ENCODE peak calls at places on chromosome 1, in seven cellular contexts. J is thoracic aorta, B is astrocyte of the cerebellum, P is astrocyte of the hippocampus, H is cardiac fibroblast, O is DMS153, U is Daoy. T is an unnamed sample.

GRCh38 chr1:94522304-94522703 is 19.3 kb downstream of the F3 start:
- DNase-seq in P (peak; percentile 74), H (peak; percentile 83), O (peak; percentile 63), B (peak; percentile 66), U (peak; percentile 69), J (no peak), T (no peak)

GRCh38 chr1:151946366-151946764 is 37.1 kb upstream of the THEM4 start:
- DNase-seq in P (no peak), J (no peak), O (peak; percentile 37), H (no peak), U (peak; percentile 63), B (no peak), T (no peak)

GRCh38 chr1:25647106-25647505 is 30.5 kb downstream of the MAN1C1 start:
- DNase-seq in U (no peak), H (no peak), J (no peak), B (no peak), O (no peak), P (no peak), T (no peak)

GRCh38 chr1:185401019-185401418 is 84.0 kb upstream of the IVNS1ABP start:
- DNase-seq in H (no peak), O (no peak), J (no peak), P (peak; percentile 88), U (peak; percentile 76), B (peak; percentile 87), T (no peak)

GRCh38 chr1:233651563-233652233 is 37.8 kb downstream of the KCNK1 start:
- DNase-seq in H (no peak), J (no peak), U (no peak), P (no peak), O (no peak), B (no peak), T (no peak)

GRCh38 chr1:235253219-235253640 is 74.7 kb downstream of the ARID4B start:
- DNase-seq in P (peak; percentile 81), O (peak; percentile 16), U (peak; percentile 61), B (peak; percentile 67), H (peak; percentile 80), J (no peak), T (peak; percentile 54)

GRCh38 chr1:234533034-234533571 is 54.1 kb upstream of the TARBP1 start:
- DNase-seq in O (no peak), H (peak; percentile 97), B (peak; percentile 69), P (peak; percentile 86), U (peak; percentile 86), J (peak; percentile 23), T (no peak)

GRCh38 chr1:29397256-29397590 is 160.9 kb downstream of the PTPRU start:
- DNase-seq in O (no peak), U (no peak), H (no peak), B (no peak), P (no peak), J (no peak), T (no peak)

GRCh38 chr1:173444757-173445156 is 32.4 kb upstream of the PRDX6 start:
- DNase-seq in H (no peak), P (no peak), J (no peak), U (no peak), O (no peak), B (no peak), T (no peak)

GRCh38 chr1:193558491-193559028 is 372.1 kb upstream of the B3GALT2 start:
- DNase-seq in P (peak; percentile 86), B (peak; percentile 93), U (peak; percentile 58), H (peak; percentile 87), O (no peak), J (no peak), T (no peak)

GRCh38 chr1:13699936-13700520 is at the start of gene PRDM2:
- DNase-seq in P (peak; percentile 82), U (peak; percentile 62), J (no peak), O (no peak), H (peak; percentile 53), B (no peak), T (peak; percentile 4)

GRCh38 chr1:171623651-171624331 is 1.7 kb downstream of the MYOCOS start:
- DNase-seq in H (no peak), J (no peak), U (no peak), B (no peak), P (no peak), O (no peak), T (no peak)

GRCh38 chr1:22259581-22260282 is 116.8 kb upstream of the WNT4 start:
- DNase-seq in P (no peak), O (peak; percentile 64), B (no peak), J (no peak), H (peak; percentile 15), U (peak; percentile 45), T (peak; percentile 95)

GRCh38 chr1:160018900-160019299 is 12.9 kb downstream of the PIGM start:
- DNase-seq in H (peak; percentile 34), U (peak; percentile 51), B (no peak), O (no peak), J (no peak), P (peak; percentile 64), T (no peak)

GRCh38 chr1:212683357-212683722 is 16.3 kb downstream of the BATF3 start:
- DNase-seq in P (no peak), B (no peak), J (no peak), U (peak; percentile 14), H (no peak), O (no peak), T (no peak)

GRCh38 chr1:2601721-2602303 is 15.2 kb downstream of the PRXL2B start:
- DNase-seq in B (no peak), O (no peak), J (no peak), H (no peak), P (no peak), U (no peak), T (no peak)

GRCh38 chr1:84489766-84490165 is 10.7 kb downstream of the RPF1 start:
- DNase-seq in B (no peak), U (no peak), J (no peak), P (no peak), H (no peak), O (no peak), T (no peak)

GRCh38 chr1:6515771-6516170 is 24.3 kb upstream of the PLEKHG5 start:
- DNase-seq in P (peak; percentile 51), U (no peak), B (no peak), H (no peak), J (no peak), O (no peak), T (no peak)

GRCh38 chr1:33237579-33237978 is 18.7 kb upstream of the ZNF362 start:
- DNase-seq in B (no peak), H (no peak), P (no peak), O (no peak), U (no peak), J (no peak), T (no peak)

GRCh38 chr1:163178628-163179027 is 24.1 kb downstream of the RGS5 start:
- DNase-seq in P (no peak), H (peak; percentile 61), O (no peak), U (no peak), B (no peak), J (no peak), T (no peak)

GRCh38 chr1:110594466-110595076 is 11.6 kb downstream of the KCNA2 start:
- DNase-seq in B (no peak), P (no peak), U (peak; percentile 41), H (no peak), J (no peak), O (no peak), T (peak; percentile 23)

GRCh38 chr1:51924455-51924854 is 45.9 kb upstream of the NRDC start:
- DNase-seq in J (no peak), P (peak; percentile 41), O (no peak), U (peak; percentile 73), H (no peak), B (no peak), T (no peak)

GRCh38 chr1:189782280-189782679 is 695.4 kb downstream of the BRINP3 start:
- DNase-seq in B (no peak), O (no peak), U (no peak), J (no peak), H (no peak), P (no peak), T (no peak)

GRCh38 chr1:167223144-167224103 is 2.7 kb downstream of the POU2F1 start:
- DNase-seq in O (peak; percentile 64), B (peak; percentile 51), H (no peak), P (peak; percentile 18), U (peak; percentile 41), J (no peak), T (peak; percentile 22)

GRCh38 chr1:190029441-190029840 is 448.2 kb downstream of the BRINP3 start:
- DNase-seq in H (no peak), U (peak; percentile 2), B (no peak), O (no peak), J (no peak), P (no peak), T (no peak)

GRCh38 chr1:245263701-245264100 is 108.9 kb downstream of the KIF26B start:
- DNase-seq in J (no peak), H (peak; percentile 45), U (peak; percentile 43), B (no peak), P (peak; percentile 26), O (no peak), T (no peak)

GRCh38 chr1:94778808-94779207 is 41.3 kb upstream of the SLC44A3 start:
- DNase-seq in O (no peak), P (peak; percentile 19), H (no peak), J (no peak), U (no peak), B (no peak), T (no peak)

GRCh38 chr1:111768023-111768422 is 12.3 kb downstream of the DDX20 start:
- DNase-seq in J (no peak), B (no peak), H (no peak), O (peak; percentile 37), P (no peak), U (no peak), T (peak; percentile 79)

GRCh38 chr1:62299426-62300200 is 19.6 kb downstream of the KANK4 start:
- DNase-seq in B (peak; percentile 27), U (peak; percentile 25), O (peak; percentile 31), J (no peak), H (no peak), P (peak; percentile 48), T (peak; percentile 87)

GRCh38 chr1:226678701-226679100 is 60.4 kb downstream of the ITPKB start:
- DNase-seq in B (no peak), U (no peak), H (no peak), O (no peak), P (no peak), J (no peak), T (no peak)

GRCh38 chr1:5271264-5271663 is 616.9 kb downstream of the AJAP1 start:
- DNase-seq in H (no peak), O (no peak), P (no peak), U (no peak), B (no peak), J (no peak), T (peak; percentile 90)

GRCh38 chr1:230317823-230318819 is 108.0 kb downstream of the PGBD5 start:
- DNase-seq in J (no peak), U (peak; percentile 39), B (no peak), H (no peak), P (peak; percentile 47), O (no peak), T (no peak)